ENCODE peak calls at places on chromosomes 4 and X, in nine cellular contexts. K is activated T-cell treated with anti-CD3 and anti-CD28 coated beads for 1 hour; U is HEK293T; E is stimulated activated CD4-positive, alpha-beta T cell treated with anti-CD3 and anti-CD28 coated beads, Interleukin-1b, Interleukin-23, amount 100 ng/mL, for 24 hours; G is endothelial cell; J is neural crest cell; T is astrocyte of the cerebellum; P is naive B cell; S is suprapubic skin. H is an unnamed sample.
A peak's percentile ranks its signal among the peaks of the same experiment; 100 is the strongest.

GRCh38 chrX:115693476-115693875 is 132.5 kb downstream of the PLS3 start:
- DNase-seq in K (no peak), J (no peak), U (no peak), E (no peak), G (no peak), S (no peak), T (no peak), P (no peak), H (no peak)

GRCh38 chr4:42672359-42673083 is 15.6 kb upstream of the ATP8A1 start:
- DNase-seq in G (no peak), E (no peak), P (no peak), K (no peak), U (no peak), S (no peak), T (no peak), J (no peak), H (no peak)

GRCh38 chrX:39242187-39242586 is 440.9 kb downstream of the MID1IP1 start:
- DNase-seq in K (no peak), E (no peak), S (no peak), T (peak; percentile 3), G (peak; percentile 18), U (peak; percentile 52), P (peak; percentile 9), J (no peak), H (peak; percentile 4)

GRCh38 chrX:9899640-9900075 is 67.5 kb upstream of the CLDN34 start:
- DNase-seq in G (no peak), J (peak; percentile 34), P (no peak), U (no peak), K (no peak), S (no peak), T (no peak), E (no peak), H (no peak)

GRCh38 chrX:20139966-20140365 is 1.7 kb downstream of the EIF1AX start:
- DNase-seq in E (no peak), G (no peak), K (no peak), J (no peak), P (no peak), S (no peak), U (no peak), T (peak; percentile 24), H (no peak)

GRCh38 chr4:99209671-99210070 is 9.4 kb downstream of the ADH6 start:
- DNase-seq in P (no peak), S (no peak), J (no peak), E (no peak), G (no peak), K (no peak), U (no peak), T (no peak), H (no peak)

GRCh38 chr4:1055721-1056590 is 44.5 kb downstream of the FGFRL1 start:
- DNase-seq in G (no peak), J (no peak), E (peak; percentile 63), T (no peak), S (peak; percentile 80), U (no peak), P (peak; percentile 94), K (peak; percentile 69), H (no peak)

GRCh38 chr4:128981377-128981776 is 112.0 kb downstream of the SCLT1 start:
- DNase-seq in U (no peak), G (no peak), K (no peak), P (no peak), E (no peak), S (no peak), J (no peak), T (no peak), H (no peak)

GRCh38 chrX:69748055-69748454 is 132.1 kb downstream of the EDA start:
- DNase-seq in T (no peak), J (no peak), K (no peak), G (no peak), S (no peak), P (no peak), U (no peak), E (no peak), H (no peak)

GRCh38 chrX:70979136-70979762 is 48.4 kb upstream of the SLC7A3 start:
- DNase-seq in G (peak; percentile 4), E (no peak), S (no peak), K (no peak), T (no peak), J (no peak), P (no peak), U (peak; percentile 59), H (no peak)

GRCh38 chrX:21800344-21800770 is 39.1 kb upstream of the MBTPS2 start:
- DNase-seq in S (no peak), G (no peak), K (no peak), T (peak; percentile 18), P (no peak), J (no peak), E (no peak), U (no peak), H (no peak)

GRCh38 chr4:66911898-66912297 is 633.4 kb downstream of the CENPC start:
- DNase-seq in J (no peak), T (peak; percentile 89), U (no peak), P (no peak), K (no peak), S (no peak), E (no peak), G (no peak), H (no peak)

GRCh38 chr4:27327421-27328181 is 467.0 kb downstream of the STIM2 start:
- DNase-seq in P (no peak), K (no peak), T (no peak), J (no peak), E (no peak), U (no peak), S (no peak), G (no peak), H (no peak)

GRCh38 chr4:25020240-25020639 is 10.5 kb downstream of the LGI2 start:
- DNase-seq in P (no peak), E (no peak), T (no peak), G (no peak), J (no peak), U (no peak), K (no peak), S (no peak), H (no peak)

GRCh38 chrX:14003876-14004425 is 25.7 kb downstream of the GEMIN8 start:
- DNase-seq in T (no peak), P (no peak), U (no peak), E (no peak), G (no peak), K (no peak), J (no peak), S (no peak), H (no peak)

GRCh38 chrX:15436220-15436619 is 52.0 kb upstream of the VEGFD start:
- DNase-seq in K (no peak), U (no peak), J (no peak), T (no peak), S (no peak), E (no peak), G (no peak), P (no peak), H (no peak)

GRCh38 chr4:127501103-127501502 is 131.7 kb upstream of the INTU start:
- DNase-seq in E (no peak), S (no peak), P (no peak), J (no peak), T (no peak), K (no peak), G (no peak), U (no peak), H (no peak)

GRCh38 chr4:170374770-170375169 is 285.0 kb upstream of the AADAT start:
- DNase-seq in T (no peak), K (no peak), U (peak; percentile 51), E (no peak), J (no peak), S (no peak), G (peak; percentile 37), P (no peak), H (peak; percentile 18)

GRCh38 chr4:150389896-150390530 is 191.9 kb upstream of the MAB21L2 start:
- DNase-seq in J (no peak), U (no peak), S (no peak), T (no peak), P (no peak), K (no peak), E (no peak), G (no peak), H (no peak)

GRCh38 chrX:85111347-85111746 is 107.7 kb downstream of the APOOL start:
- DNase-seq in S (no peak), U (peak; percentile 9), K (no peak), J (no peak), G (no peak), P (no peak), E (no peak), T (no peak), H (no peak)

GRCh38 chrX:41677661-41678060 is 11.1 kb upstream of the GPR34 start:
- DNase-seq in G (no peak), E (no peak), P (no peak), K (no peak), T (no peak), U (no peak), J (no peak), S (no peak), H (no peak)

GRCh38 chr4:181597766-181598165 is 645.4 kb upstream of the TENM3 start:
- DNase-seq in E (no peak), S (no peak), P (no peak), U (no peak), K (no peak), G (no peak), T (peak; percentile 12), J (no peak), H (no peak)

GRCh38 chr4:140718240-140718639 is 37.9 kb downstream of the TBC1D9 start:
- DNase-seq in P (no peak), J (no peak), S (no peak), G (no peak), K (no peak), U (no peak), T (no peak), E (no peak), H (no peak)

GRCh38 chrX:122703762-122704161 is 480.3 kb upstream of the GRIA3 start:
- DNase-seq in E (no peak), J (no peak), S (no peak), G (no peak), T (no peak), U (no peak), K (no peak), P (no peak), H (no peak)

GRCh38 chrX:76918033-76918432 is 490.5 kb downstream of the MAGEE1 start:
- DNase-seq in T (no peak), E (no peak), S (no peak), U (no peak), K (no peak), P (no peak), J (no peak), G (no peak), H (no peak)

GRCh38 chrX:110021180-110022022 is 18.5 kb downstream of the TMEM164 start:
- DNase-seq in S (no peak), K (no peak), J (no peak), U (no peak), E (no peak), T (peak; percentile 42), G (no peak), P (no peak), H (no peak)

GRCh38 chrX:142860944-142861343 is 164.8 kb upstream of the SPANXN4 start:
- DNase-seq in P (no peak), T (no peak), G (no peak), S (no peak), K (no peak), J (no peak), E (no peak), U (no peak), H (no peak)

GRCh38 chrX:39409246-39409917 is 608.1 kb downstream of the MID1IP1 start:
- DNase-seq in P (no peak), T (no peak), U (no peak), S (no peak), K (no peak), G (no peak), E (no peak), J (no peak), H (no peak)

GRCh38 chrX:13001961-13002671 is 27.2 kb downstream of the TMSB4X start:
- DNase-seq in E (no peak), G (no peak), S (no peak), T (no peak), P (no peak), J (no peak), U (no peak), K (no peak), H (no peak)

GRCh38 chr4:153497091-153497531 is 31.0 kb downstream of the TMEM131L start:
- DNase-seq in E (no peak), S (no peak), J (no peak), G (no peak), K (no peak), P (no peak), T (no peak), U (no peak), H (no peak)

GRCh38 chr4:169810325-169811323 is 52.9 kb upstream of the HPF1 start:
- DNase-seq in K (no peak), E (no peak), G (peak; percentile 51), S (no peak), U (peak; percentile 68), J (peak; percentile 45), T (peak; percentile 84), P (peak; percentile 38), H (peak; percentile 20)